ENCODE peak calls at places on chromosomes 12 and 14, in eight cellular contexts. U is psoas muscle, V is fibroblast of the aortic adventitia, Z is transverse colon, E is GM12865, A is IMR-90, X is AG10803, R is HCT116. I is an unnamed sample.

GRCh38 chr12:51082561-51083139 is 746 bp downstream of the CSRNP2 start:
- DNase-seq in A (peak), Z (peak), X (peak), R (no peak), V (peak), U (no peak), E (peak), I (peak)

GRCh38 chr14:81400202-81400678 is at the start of gene STON2:
- DNase-seq in R (peak), U (peak), X (peak), Z (peak), V (peak), E (no peak), A (no peak), I (peak)

GRCh38 chr12:121797937-121798801 is 4.7 kb upstream of the RHOF start:
- DNase-seq in R (no peak), V (peak), Z (peak), E (no peak), X (no peak), U (peak), A (peak), I (peak)

GRCh38 chr14:22052795-22053194 is 379.2 kb upstream of the OR4E1 start:
- DNase-seq in Z (no peak), E (no peak), A (no peak), U (no peak), V (no peak), X (no peak), R (no peak), I (no peak)

GRCh38 chr14:68172664-68173063 is 353.1 kb downstream of the RAD51B start:
- DNase-seq in A (no peak), E (no peak), X (no peak), R (peak), Z (no peak), U (no peak), V (no peak), I (no peak)

GRCh38 chr12:11863478-11863906 is 207.2 kb upstream of the BCL2L14 start:
- DNase-seq in X (peak), R (no peak), U (peak), A (no peak), V (peak), Z (no peak), E (no peak), I (peak)

GRCh38 chr14:81710232-81710845 is 176.7 kb upstream of the SEL1L start:
- DNase-seq in Z (no peak), U (no peak), R (peak), A (peak), V (peak), E (peak), X (peak), I (peak)

GRCh38 chr12:77724367-77724957 is 106.2 kb upstream of the NAV3 start:
- DNase-seq in A (peak), Z (no peak), X (peak), V (peak), R (peak), E (peak), U (no peak), I (peak)

GRCh38 chr14:58979325-58979724 is 209.1 kb upstream of the DAAM1 start:
- DNase-seq in V (no peak), A (no peak), Z (no peak), X (no peak), U (no peak), E (no peak), R (no peak), I (no peak)

GRCh38 chr14:66638688-66639087 is 130.7 kb downstream of the GPHN start:
- DNase-seq in R (no peak), U (no peak), V (peak), Z (no peak), X (peak), A (peak), E (no peak), I (peak)

GRCh38 chr12:19779393-19780056 is 340.2 kb downstream of the AEBP2 start:
- DNase-seq in E (no peak), U (no peak), R (no peak), X (peak), A (no peak), Z (no peak), V (peak), I (peak)

DNA sequence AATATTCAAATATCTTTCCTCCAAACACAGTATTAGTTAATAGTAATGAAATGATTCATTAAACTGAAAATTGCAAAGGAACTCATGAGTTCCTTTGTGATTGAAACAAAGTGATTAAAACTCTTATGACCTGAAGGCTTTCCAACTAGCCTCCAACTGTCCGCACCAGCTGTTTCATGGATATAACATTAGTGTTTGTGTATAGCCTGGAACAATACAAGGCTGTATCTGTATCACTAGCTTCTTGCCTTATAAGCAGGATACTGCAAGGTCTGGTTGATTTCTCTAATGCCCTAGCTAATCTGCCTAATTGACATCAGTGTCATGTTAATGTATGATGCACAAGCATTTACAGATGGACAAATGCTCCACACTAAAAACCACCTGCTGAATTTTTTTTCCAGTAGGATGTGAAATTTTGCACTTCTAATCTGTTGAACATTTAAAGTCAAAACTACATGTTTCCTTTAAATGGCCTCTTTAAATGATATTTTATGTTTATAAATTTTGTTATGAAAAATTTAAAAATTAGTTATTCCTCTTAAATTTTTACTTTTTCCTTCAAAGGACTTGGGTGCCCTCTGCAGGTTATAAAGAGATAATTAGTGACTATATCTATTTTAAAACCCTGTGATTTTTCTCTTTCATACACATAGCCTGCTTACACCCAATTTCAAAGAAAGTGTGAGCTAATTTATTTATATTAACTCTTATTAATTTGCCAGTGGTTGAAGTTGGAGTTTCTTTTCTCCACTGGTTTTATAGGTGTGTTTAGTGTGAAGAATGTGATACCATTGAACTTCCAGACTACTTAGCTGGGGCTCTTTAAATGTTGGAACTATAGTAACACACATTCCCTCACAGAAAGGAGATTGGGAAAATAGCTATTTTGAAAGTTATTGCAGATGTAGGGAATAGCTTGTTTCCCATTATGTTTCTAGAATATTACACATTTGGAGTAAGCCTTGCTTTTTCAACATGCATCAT is 25.4 kb downstream of the AP5M1 start:
- DNase-seq in Z (no peak), U (no peak), X (peak), A (peak), R (no peak), V (peak), E (no peak), I (peak)
- TF ChIP-seq CTCF in Z (no peak), U (peak), X (peak), A (peak), R (peak), V (peak), E (peak), I (peak)

GRCh38 chr12:109130755-109131521 is 14.6 kb downstream of the ACACB start:
- DNase-seq in V (no peak), U (peak), R (peak), X (no peak), E (no peak), A (no peak), Z (peak), I (no peak)

GRCh38 chr12:109134186-109134917 is 18.0 kb downstream of the ACACB start:
- DNase-seq in V (peak), X (peak), Z (no peak), R (peak), E (no peak), A (no peak), U (peak), I (peak)

GRCh38 chr12:109127533-109128242 is 11.3 kb downstream of the ACACB start:
- DNase-seq in X (no peak), R (no peak), E (no peak), V (no peak), Z (no peak), A (no peak), U (peak), I (no peak)

GRCh38 chr12:109130297-109130696 is 13.9 kb downstream of the ACACB start:
- DNase-seq in Z (no peak), A (no peak), E (no peak), R (no peak), V (no peak), U (peak), X (no peak), I (no peak)

GRCh38 chr12:109131522-109132050 is 15.2 kb downstream of the ACACB start:
- DNase-seq in X (peak), V (no peak), A (no peak), R (no peak), Z (peak), E (no peak), U (peak), I (no peak)
- H3K4me3 ChIP-seq in X (no peak), V (no peak), A (no peak), R (no peak), Z (no peak), E (no peak), U (peak), I (no peak)

GRCh38 chr14:100150932-100151587 is 8.4 kb downstream of the DEGS2 start:
- DNase-seq in A (no peak), X (no peak), E (no peak), Z (no peak), V (no peak), U (no peak), R (no peak), I (no peak)
- TF ChIP-seq CTCF in A (no peak), X (no peak), E (no peak), Z (no peak), V (no peak), U (no peak), R (no peak), I (no peak)

DNA sequence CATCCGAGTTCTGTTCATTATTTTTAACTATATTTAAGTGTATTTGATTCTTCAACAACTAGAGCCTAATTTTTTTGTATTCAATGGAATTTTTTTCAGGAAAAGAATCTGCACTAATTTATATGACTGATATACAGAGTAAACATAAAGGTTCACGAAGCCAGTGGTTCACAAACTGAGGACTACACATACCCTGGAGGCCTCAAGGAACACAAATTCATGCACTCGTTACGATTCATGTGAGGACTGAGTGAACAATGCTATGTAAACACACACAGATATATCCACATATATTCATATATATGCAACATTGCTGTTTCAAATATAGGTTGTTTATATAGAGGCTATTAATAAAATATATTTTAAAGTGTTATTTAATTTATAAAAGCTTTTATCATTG is 137.8 kb downstream of the PHLDA1 start:
- DNase-seq in U (no peak), R (no peak), Z (no peak), X (no peak), A (no peak), E (no peak), V (no peak), I (no peak)
- H3K4me3 ChIP-seq in U (no peak), R (no peak), Z (no peak), X (no peak), A (no peak), E (no peak), V (no peak), I (no peak)

GRCh38 chr14:21017528-21018245 is 7.2 kb downstream of the NDRG2 start:
- DNase-seq in Z (no peak), X (no peak), U (no peak), R (no peak), V (no peak), A (no peak), E (no peak), I (no peak)
- TF ChIP-seq CTCF in Z (no peak), X (no peak), U (no peak), R (no peak), V (no peak), A (no peak), E (no peak), I (no peak)

GRCh38 chr14:90522585-90523191 is 125.9 kb downstream of the CALM1 start:
- DNase-seq in E (no peak), X (no peak), R (no peak), V (peak), Z (peak), U (peak), A (no peak), I (peak)
- H3K4me3 ChIP-seq in E (no peak), X (no peak), R (no peak), V (no peak), Z (no peak), U (peak), A (no peak), I (no peak)